ENCODE peak calls at places on chromosomes 3 and 15, in five cellular contexts. W, P, D, Y and K are unnamed samples.

GRCh38 chr3:183460059-183461052 is 31.9 kb upstream of the MCF2L2 start:
- DNase-seq in Y (no peak), P (no peak), D (no peak), W (no peak), K (no peak)

GRCh38 chr15:60093273-60094067 is 89.4 kb downstream of the FOXB1 start:
- DNase-seq in W (no peak), D (peak), Y (peak), P (no peak), K (no peak)

GRCh38 chr3:124627501-124627908 is 102.7 kb upstream of the UMPS start:
- DNase-seq in P (no peak), W (no peak), Y (no peak), D (no peak), K (no peak)

GRCh38 chr3:39148116-39149058 is 5.0 kb downstream of the CSRNP1 start:
- DNase-seq in P (no peak), W (no peak), Y (no peak), D (no peak), K (peak)

GRCh38 chr15:87227846-87228245 is 1028.7 kb downstream of the NTRK3 start:
- DNase-seq in W (no peak), Y (no peak), P (no peak), D (no peak), K (no peak)

GRCh38 chr3:40801276-40801675 is 276.5 kb downstream of the ZNF621 start:
- DNase-seq in P (no peak), Y (no peak), W (no peak), D (no peak), K (no peak)

GRCh38 chr3:30357897-30358296 is 248.5 kb upstream of the TGFBR2 start:
- DNase-seq in D (no peak), Y (no peak), W (no peak), P (no peak), K (no peak)

GRCh38 chr3:59131016-59131771 is 81.4 kb upstream of the CFAP20DC start:
- DNase-seq in D (no peak), P (no peak), W (no peak), Y (no peak), K (peak)

GRCh38 chr3:13427662-13428603 is 7.8 kb upstream of the NUP210 start:
- DNase-seq in P (no peak), W (no peak), Y (no peak), D (no peak), K (no peak)

GRCh38 chr3:128623762-128624176 is 26.8 kb downstream of the RPN1 start:
- DNase-seq in D (no peak), W (no peak), Y (no peak), P (no peak), K (peak)

GRCh38 chr15:83720466-83720865 is 66.5 kb downstream of the ADAMTSL3 start:
- DNase-seq in D (no peak), P (no peak), Y (no peak), W (no peak), K (no peak)

GRCh38 chr15:58306591-58307312 is 125.0 kb upstream of the LIPC start:
- DNase-seq in D (no peak), W (no peak), Y (peak), P (peak), K (peak)

GRCh38 chr3:133487920-133488540 is 85.5 kb upstream of the CDV3 start:
- DNase-seq in D (no peak), Y (no peak), P (peak), W (peak), K (no peak)

GRCh38 chr3:4633078-4634004 is 140.2 kb downstream of the ITPR1 start:
- DNase-seq in P (peak), W (no peak), D (peak), Y (peak), K (peak)